ENCODE peak calls at places on chromosome 14, in five cellular contexts. O is stimulated activated CD4-positive, alpha-beta T cell treated with anti-CD3 and anti-CD28 coated beads, TNF-alpha, amount 100 ng/mL, for 1 hour; U is activated naive CD8-positive, alpha-beta T cell treated with anti-CD3 and anti-CD28 coated beads, Interleukin-2, amount 50 U/mL, for 24 hours; W is GM10248; X is central memory CD4-positive, alpha-beta T cell. G is an unnamed sample.
A peak's percentile ranks its signal among the peaks of the same experiment; 100 is the strongest.

GRCh38 chr14:94052662-94053061 is 26.5 kb downstream of the OTUB2 start:
- DNase-seq in O (no peak), U (no peak), W (no peak), X (no peak), G (no peak)

GRCh38 chr14:34051966-34052657 is 101.2 kb upstream of the EGLN3 start:
- DNase-seq in O (no peak), U (no peak), W (peak; percentile 33), X (no peak), G (peak; percentile 64)

GRCh38 chr14:51908086-51908485 is 47.7 kb downstream of the GNG2 start:
- DNase-seq in O (no peak), U (no peak), W (no peak), X (no peak), G (no peak)

GRCh38 chr14:102728509-102728908 is 48.7 kb upstream of the TRAF3 start:
- DNase-seq in O (no peak), U (no peak), W (no peak), X (no peak), G (no peak)

GRCh38 chr14:22002860-22003284 is 329.3 kb upstream of the OR4E1 start:
- DNase-seq in O (peak; percentile 27), U (peak; percentile 71), W (no peak), X (peak; percentile 60), G (no peak)

GRCh38 chr14:82009076-82009475 is 475.4 kb upstream of the SEL1L start:
- DNase-seq in O (no peak), U (no peak), W (no peak), X (no peak), G (no peak)

GRCh38 chr14:77307099-77307496 is 13.6 kb downstream of the POMT2 start:
- DNase-seq in O (no peak), U (no peak), W (no peak), X (no peak), G (peak; percentile 65)

GRCh38 chr14:23384364-23385080 is 7.7 kb downstream of the CMTM5 start:
- DNase-seq in O (no peak), U (no peak), W (no peak), X (no peak), G (no peak)

GRCh38 chr14:32657081-32657480 is 281.6 kb upstream of the NPAS3 start:
- DNase-seq in O (no peak), U (no peak), W (peak; percentile 3), X (no peak), G (peak; percentile 76)

GRCh38 chr14:105049753-105050550 is 15.3 kb downstream of the GPR132 start:
- DNase-seq in O (no peak), U (no peak), W (no peak), X (no peak), G (no peak)

GRCh38 chr14:37874429-37875109 is 279.1 kb downstream of the TTC6 start:
- DNase-seq in O (peak; percentile 28), U (peak; percentile 84), W (peak; percentile 60), X (peak; percentile 65), G (peak; percentile 80)

GRCh38 chr14:57495409-57495808 is 1.8 kb upstream of the CCDC198 start:
- DNase-seq in O (no peak), U (no peak), W (no peak), X (no peak), G (no peak)

GRCh38 chr14:68547305-68548193 is 245.3 kb downstream of the ZFP36L1 start:
- DNase-seq in O (no peak), U (no peak), W (no peak), X (no peak), G (peak; percentile 83)

GRCh38 chr14:89454971-89455370 is 37.9 kb upstream of the FOXN3 start:
- DNase-seq in O (no peak), U (no peak), W (no peak), X (no peak), G (no peak)

GRCh38 chr14:105070760-105071137 is 5.5 kb upstream of the GPR132 start:
- DNase-seq in O (no peak), U (peak; percentile 58), W (no peak), X (no peak), G (no peak)

GRCh38 chr14:99529899-99530298 is 48.7 kb downstream of the CCNK start:
- DNase-seq in O (no peak), U (no peak), W (no peak), X (no peak), G (no peak)

GRCh38 chr14:55850803-55851202 is 267.4 kb upstream of the PELI2 start:
- DNase-seq in O (no peak), U (no peak), W (no peak), X (no peak), G (peak; percentile 48)

GRCh38 chr14:63470877-63471565 is 72.2 kb downstream of the PPP2R5E start:
- DNase-seq in O (no peak), U (no peak), W (peak; percentile 56), X (no peak), G (no peak)

GRCh38 chr14:39426605-39427004 is 5.6 kb downstream of the FBXO33 start:
- DNase-seq in O (no peak), U (no peak), W (no peak), X (peak; percentile 2), G (peak; percentile 64)

GRCh38 chr14:21058903-21059302 is 1.3 kb downstream of the RNASE8 start:
- DNase-seq in O (no peak), U (no peak), W (no peak), X (no peak), G (no peak)

GRCh38 chr14:52265248-52265647 is 2.2 kb upstream of the PTGDR start:
- DNase-seq in O (no peak), U (no peak), W (no peak), X (no peak), G (no peak)

GRCh38 chr14:68549057-68549421 is 243.8 kb downstream of the ZFP36L1 start:
- DNase-seq in O (no peak), U (no peak), W (no peak), X (no peak), G (no peak)

GRCh38 chr14:58133739-58134138 is 18.3 kb downstream of the ARMH4 start:
- DNase-seq in O (no peak), U (no peak), W (no peak), X (no peak), G (peak; percentile 65)

GRCh38 chr14:99937475-99938244 is 127.6 kb upstream of the EVL start:
- DNase-seq in O (no peak), U (no peak), W (no peak), X (no peak), G (no peak)

GRCh38 chr14:104383088-104383805 is 196.3 kb upstream of the C14orf180 start:
- DNase-seq in O (no peak), U (no peak), W (no peak), X (no peak), G (no peak)

G was measured in astrocyte of the hippocampus.